ENCODE peak calls at places on chromosomes 4 and X, in seven cellular contexts. Q is AML-193, E is substantia nigra, L is HS-5, J is myocyte, O is GM23248, C is T-cell. W is an unnamed sample.

GRCh38 chr4:139137745-139138144 is 39.3 kb downstream of the ELF2 start:
- DNase-seq in Q (peak), E (no peak), C (no peak), O (no peak), J (no peak), L (no peak), W (no peak)

GRCh38 chrX:22800806-22801205 is 199.0 kb upstream of the DDX53 start:
- DNase-seq in J (peak), C (no peak), L (no peak), Q (no peak), O (peak), E (no peak), W (peak)

GRCh38 chr4:152115794-152116193 is 355.0 kb upstream of the GATB start:
- DNase-seq in L (no peak), J (no peak), Q (no peak), O (no peak), C (peak), E (no peak), W (no peak)

GRCh38 chr4:45453258-45453841 is 670.5 kb downstream of the GABRG1 start:
- DNase-seq in C (no peak), L (peak), O (peak), Q (peak), J (no peak), E (no peak), W (peak)

GRCh38 chr4:13537011-13537831 is 7.1 kb downstream of the NKX3-2 start:
- DNase-seq in E (no peak), L (no peak), J (no peak), Q (no peak), O (no peak), C (no peak), W (no peak)

GRCh38 chr4:122150896-122151295 is 1.2 kb upstream of the BLTP1 start:
- DNase-seq in E (no peak), L (no peak), Q (peak), O (no peak), C (no peak), J (no peak), W (no peak)

GRCh38 chr4:137664416-137664815 is 132.1 kb upstream of the PCDH18 start:
- DNase-seq in O (peak), C (no peak), E (no peak), J (no peak), Q (no peak), L (no peak), W (no peak)

GRCh38 chr4:663046-663437 is 11.0 kb downstream of the ATP5ME start:
- DNase-seq in L (no peak), Q (no peak), C (no peak), O (no peak), E (no peak), J (no peak), W (no peak)

GRCh38 chr4:189785257-189785656 is 155.4 kb upstream of the FRG1 start:
- DNase-seq in Q (no peak), E (no peak), J (no peak), L (no peak), O (no peak), C (no peak), W (no peak)

GRCh38 chr4:73019462-73020047 is 50.0 kb downstream of the COX18 start:
- DNase-seq in L (no peak), O (peak), J (peak), Q (peak), C (no peak), E (no peak), W (peak)

GRCh38 chrX:39439910-39440733 is 638.9 kb downstream of the MID1IP1 start:
- DNase-seq in C (no peak), Q (no peak), J (no peak), O (no peak), L (no peak), E (no peak), W (no peak)

GRCh38 chr4:31647776-31648175 is 927.6 kb downstream of the PCDH7 start:
- DNase-seq in L (no peak), C (no peak), J (no peak), E (no peak), O (no peak), Q (no peak), W (no peak)

GRCh38 chr4:163332526-163333405 is at the start of gene NPY1R:
- DNase-seq in J (peak), C (no peak), Q (no peak), L (peak), O (peak), E (peak), W (peak)

GRCh38 chr4:24256547-24256946 is 327.8 kb downstream of the DHX15 start:
- DNase-seq in C (no peak), Q (no peak), O (no peak), J (no peak), E (no peak), L (no peak), W (no peak)

GRCh38 chr4:69649207-69649606 is 3.8 kb downstream of the UGT2A1 start:
- DNase-seq in C (no peak), L (no peak), Q (no peak), O (peak), J (no peak), E (no peak), W (no peak)

GRCh38 chrX:49183701-49184281 is 2.4 kb downstream of the PRICKLE3 start:
- DNase-seq in O (no peak), C (no peak), E (no peak), L (no peak), J (no peak), Q (no peak), W (no peak)

GRCh38 chr4:79743014-79743413 is 330.0 kb downstream of the ANTXR2 start:
- DNase-seq in E (no peak), C (no peak), L (no peak), Q (no peak), J (no peak), O (no peak), W (no peak)

GRCh38 chr4:157271166-157271869 is 50.8 kb downstream of the GRIA2 start:
- DNase-seq in C (no peak), J (peak), O (no peak), E (no peak), L (peak), Q (no peak), W (no peak)

W was measured in SJCRH30.